ENCODE peak calls at places on chromosomes 12 and 14, in seven cellular contexts. F, A, X, E, R, I and H are unnamed samples.

GRCh38 chr14:96806836-96807235 is 9.7 kb downstream of the VRK1 start:
- DNase-seq in I (no peak), F (no peak), R (peak), E (no peak), A (no peak), X (no peak), H (no peak)

GRCh38 chr12:132353811-132354210 is 24.4 kb upstream of the GALNT9 start:
- DNase-seq in X (no peak), A (no peak), F (no peak), I (no peak), E (no peak), R (no peak), H (no peak)

GRCh38 chr12:48820406-48820805 is 2.1 kb downstream of the CACNB3 start:
- DNase-seq in X (no peak), A (no peak), I (peak), F (no peak), E (no peak), R (no peak), H (no peak)

GRCh38 chr12:12927211-12928079 is 24.5 kb downstream of the GPRC5D start:
- DNase-seq in A (no peak), I (no peak), R (peak), X (peak), F (no peak), E (peak), H (peak)

GRCh38 chr14:89720741-89721315 is 233.7 kb downstream of the EFCAB11 start:
- DNase-seq in X (peak), I (peak), E (peak), A (no peak), R (no peak), F (no peak), H (no peak)

GRCh38 chr12:96478011-96478410 is 11.4 kb upstream of the CFAP54 start:
- DNase-seq in A (no peak), E (no peak), F (no peak), X (no peak), I (no peak), R (no peak), H (no peak)

GRCh38 chr14:96299441-96299840 is 43.4 kb downstream of the BDKRB1 start:
- DNase-seq in R (no peak), X (no peak), A (no peak), F (no peak), E (no peak), I (no peak), H (no peak)

GRCh38 chr14:58367296-58367695 is 28.4 kb upstream of the TOMM20L start:
- DNase-seq in F (no peak), A (no peak), X (no peak), E (no peak), I (no peak), R (no peak), H (no peak)

GRCh38 chr12:122458105-122459035 is 35.9 kb upstream of the CLIP1 start:
- DNase-seq in I (no peak), X (no peak), E (no peak), A (peak), F (no peak), R (no peak), H (no peak)

GRCh38 chr12:24027352-24027751 is 77.9 kb upstream of the SOX5 start:
- DNase-seq in I (no peak), R (no peak), E (no peak), X (no peak), A (no peak), F (no peak), H (no peak)

GRCh38 chr14:101965145-101965531 is 765 bp downstream of the DYNC1H1 start:
- DNase-seq in F (peak), E (peak), X (peak), R (peak), I (peak), A (peak), H (no peak)

GRCh38 chr12:3603576-3603975 is 112.6 kb downstream of the PRMT8 start:
- DNase-seq in R (no peak), I (no peak), F (no peak), A (peak), E (no peak), X (no peak), H (no peak)

GRCh38 chr14:65945333-65945732 is 532.8 kb downstream of the FUT8 start:
- DNase-seq in F (no peak), A (no peak), E (no peak), I (no peak), X (no peak), R (no peak), H (no peak)

GRCh38 chr12:25254271-25254880 is 3.6 kb upstream of the KRAS start:
- DNase-seq in X (no peak), F (no peak), I (no peak), A (no peak), E (no peak), R (no peak), H (no peak)

DNA sequence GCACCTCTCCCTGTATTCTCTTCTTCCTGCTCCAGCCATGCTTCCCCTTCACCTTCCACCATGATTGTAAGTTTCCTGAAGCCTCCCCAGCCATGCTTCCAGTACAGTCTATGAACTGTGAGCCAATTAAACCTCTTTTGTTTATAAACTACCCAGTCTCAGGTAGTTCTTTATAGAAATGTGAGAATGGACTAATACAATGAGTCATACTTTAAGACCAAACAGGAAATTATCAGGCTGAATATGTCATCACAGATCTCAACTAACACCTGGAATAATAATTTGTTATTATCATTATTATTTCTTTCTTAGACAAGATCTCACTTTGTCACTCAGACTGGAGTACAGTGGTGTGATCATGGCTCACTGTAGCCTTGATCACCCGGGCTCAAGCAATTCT is 85.4 kb downstream of the KCNMB4 start:
- DNase-seq in F (no peak), X (no peak), E (no peak), I (no peak), A (no peak), R (no peak), H (no peak)
- H3K27ac ChIP-seq in F (no peak), X (no peak), E (no peak), I (no peak), A (no peak), R (no peak), H (no peak)

DNA sequence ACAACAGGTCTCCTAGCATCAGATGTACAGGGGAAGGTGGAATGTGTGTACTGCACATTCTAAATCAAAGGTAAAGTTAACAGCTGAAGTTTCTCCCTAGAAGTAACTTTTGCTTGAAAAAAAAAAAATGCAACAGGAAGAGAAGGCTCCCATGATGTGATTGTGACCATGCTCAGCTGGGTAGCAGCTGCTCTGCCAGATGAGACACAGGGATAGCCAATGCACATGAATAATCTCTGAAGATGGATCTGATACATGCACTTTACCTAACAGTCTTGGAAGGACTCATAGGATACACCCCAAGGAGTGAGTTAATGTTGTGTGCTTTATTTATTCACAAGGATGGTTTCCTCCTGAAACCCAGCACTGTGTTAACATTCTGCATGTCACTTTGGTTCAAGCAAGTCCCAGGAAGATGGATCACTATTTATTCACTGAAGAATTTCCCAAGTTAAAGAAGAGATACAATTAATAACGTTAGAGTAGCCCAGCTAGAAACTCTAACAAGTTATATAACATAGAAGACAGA is 46.5 kb downstream of the NDUFA12 start:
- DNase-seq in R (no peak), X (no peak), F (no peak), E (no peak), I (no peak), A (no peak), H (no peak)
- H3K27ac ChIP-seq in R (no peak), X (no peak), F (no peak), E (no peak), I (no peak), A (no peak), H (no peak)

GRCh38 chr14:61523751-61524150 is 171.6 kb upstream of the HIF1A start:
- DNase-seq in F (no peak), A (no peak), E (no peak), X (no peak), I (no peak), R (no peak), H (peak)

GRCh38 chr14:61524211-61524806 is 171.0 kb upstream of the HIF1A start:
- DNase-seq in X (no peak), E (no peak), I (no peak), A (no peak), F (peak), R (peak), H (no peak)

GRCh38 chr14:61524936-61525292 is 170.4 kb upstream of the HIF1A start:
- DNase-seq in A (no peak), I (no peak), E (no peak), F (no peak), X (no peak), R (no peak), H (no peak)

GRCh38 chr14:61526405-61527312 is 168.7 kb upstream of the HIF1A start:
- DNase-seq in X (no peak), E (no peak), A (no peak), I (no peak), R (no peak), F (peak), H (no peak)

GRCh38 chr14:61525293-61526011 is 169.9 kb upstream of the HIF1A start:
- DNase-seq in X (peak), E (peak), F (peak), A (peak), I (no peak), R (peak), H (peak)
- H3K27ac ChIP-seq in X (peak), E (peak), F (peak), A (peak), I (peak), R (peak), H (peak)

GRCh38 chr12:116454950-116455447 is 104.2 kb upstream of the MAP1LC3B2 start:
- DNase-seq in X (no peak), E (no peak), F (peak), I (no peak), A (no peak), R (peak), H (peak)
- H3K27ac ChIP-seq in X (no peak), E (peak), F (peak), I (peak), A (peak), R (peak), H (peak)

GRCh38 chr12:124513297-124513867 is 54.0 kb downstream of the NCOR2 start:
- DNase-seq in R (peak), E (no peak), X (no peak), A (no peak), I (no peak), F (peak), H (no peak)
- H3K27ac ChIP-seq in R (peak), E (peak), X (peak), A (no peak), I (peak), F (peak), H (peak)

DNA sequence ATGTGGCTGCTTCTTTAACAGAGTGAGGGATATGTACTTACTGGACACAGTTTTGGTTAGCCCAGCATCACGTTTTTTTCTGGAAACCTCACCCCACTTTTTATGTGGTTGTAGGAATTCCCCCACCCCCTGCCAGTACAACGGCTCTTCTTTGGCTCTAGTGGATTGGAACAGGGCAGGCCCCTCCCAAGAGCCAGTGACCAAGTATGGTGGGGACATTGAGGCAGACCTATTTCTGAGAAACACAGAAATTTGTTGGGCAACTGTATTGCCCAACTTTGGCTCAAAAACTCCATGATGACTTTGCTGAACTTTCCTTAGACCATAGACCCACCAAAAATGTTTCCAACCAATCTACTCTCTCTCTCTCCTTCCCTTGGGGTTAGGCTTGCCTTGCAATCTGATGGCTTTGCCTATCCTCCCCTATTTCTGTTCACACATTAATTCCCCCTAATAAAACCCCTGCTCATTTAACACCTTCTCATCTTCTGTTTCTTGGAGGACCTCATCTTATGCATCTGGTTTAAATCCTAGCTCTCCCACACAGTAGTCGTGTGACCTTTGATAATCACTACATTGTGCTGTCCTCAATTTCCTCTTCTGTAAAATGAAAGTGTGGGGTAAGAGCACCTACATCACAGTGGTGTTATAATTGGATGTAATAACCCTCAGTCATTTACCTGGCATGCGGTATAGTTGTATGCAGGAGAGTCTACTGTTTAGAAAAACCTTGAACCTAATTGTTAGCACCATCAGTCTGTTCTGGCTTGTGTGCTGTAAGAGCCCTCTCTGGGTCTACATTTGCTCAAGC is 71.7 kb downstream of the IGF1 start:
- DNase-seq in A (no peak), F (no peak), E (no peak), I (no peak), R (no peak), X (no peak), H (no peak)
- H3K27ac ChIP-seq in A (no peak), F (no peak), E (no peak), I (no peak), R (no peak), X (no peak), H (no peak)

DNA sequence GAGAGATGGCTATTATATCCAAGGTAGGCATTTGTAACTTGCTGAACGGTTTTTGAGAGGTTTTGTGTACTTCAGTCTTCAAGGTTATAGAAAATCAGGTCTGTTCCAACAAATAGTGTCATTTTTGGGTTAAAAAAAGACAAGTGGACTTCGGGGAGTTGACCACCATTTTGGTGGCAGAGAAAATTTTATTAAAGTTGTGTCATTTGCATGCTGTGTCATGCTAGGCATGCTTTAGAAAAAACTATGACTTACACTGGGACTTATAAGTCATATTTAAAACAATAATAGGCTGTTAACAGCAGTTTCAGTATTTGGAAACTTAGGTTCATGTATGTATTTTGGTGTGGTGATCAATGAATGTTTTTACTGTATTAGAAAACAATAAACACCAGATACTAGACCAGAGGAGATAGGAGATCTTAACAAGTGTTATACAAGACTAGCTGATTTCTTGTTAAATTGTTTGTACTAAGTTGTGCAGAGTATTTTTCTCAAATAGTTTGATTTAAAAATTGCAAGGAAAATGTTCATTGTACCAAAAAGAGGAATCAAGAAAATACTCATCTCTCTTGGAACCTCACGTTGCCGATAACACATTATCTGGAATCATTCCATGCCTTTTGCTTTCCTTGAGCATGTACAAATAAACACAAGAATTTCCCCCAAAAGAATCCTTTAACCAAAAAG is 1.4 kb downstream of the RAN start:
- DNase-seq in F (no peak), I (no peak), R (no peak), E (no peak), A (no peak), X (no peak), H (no peak)
- H3K27ac ChIP-seq in F (peak), I (no peak), R (peak), E (no peak), A (no peak), X (no peak), H (no peak)

DNA sequence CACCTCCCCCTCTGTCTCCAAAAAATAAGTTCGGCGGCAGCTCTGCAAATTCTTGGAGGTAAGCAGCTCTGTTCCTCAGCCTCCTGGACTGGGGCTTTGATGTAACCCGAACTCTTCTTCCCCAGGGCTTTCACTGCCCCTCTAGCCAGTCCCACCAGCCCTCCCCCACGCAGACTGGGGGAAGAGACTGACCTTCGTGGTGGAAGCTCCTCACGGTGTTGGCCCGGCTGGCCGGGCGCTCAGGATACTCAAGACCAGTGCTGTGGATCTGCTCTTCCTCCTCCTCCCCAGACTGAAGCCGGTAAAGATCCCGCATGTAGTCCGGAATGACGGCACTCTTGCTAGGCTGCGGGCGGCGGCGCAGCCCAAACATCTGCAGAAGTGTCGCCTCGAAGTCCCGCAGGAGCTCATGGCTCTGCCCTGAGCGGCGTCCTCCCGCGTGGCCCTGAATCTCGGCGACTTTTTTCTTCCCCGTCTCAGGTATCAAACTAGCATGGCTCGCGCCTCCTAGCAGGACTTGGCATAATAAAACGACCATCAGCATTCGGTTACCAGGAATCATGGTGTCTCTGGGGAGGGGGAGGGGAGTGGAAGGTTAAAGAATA is 4.9 kb downstream of the BMP4 start:
- DNase-seq in I (no peak), A (peak), X (no peak), R (no peak), F (peak), E (no peak), H (no peak)
- H3K27ac ChIP-seq in I (no peak), A (no peak), X (no peak), R (no peak), F (no peak), E (peak), H (no peak)